ENCODE peak calls at places on chromosomes 11 and 22, in six cellular contexts. One of them, this sample, is unnamed. For H3K9me3, the result is how much of the 10 kb centered on the place peaks cover.

GRCh38 chr11:9524001-9524400 is 49.5 kb upstream of the WEE1 start:
- DNase-seq in upper lobe of right lung: no peak
- DNase-seq in adrenal gland: no peak
- DNase-seq in Karpas-422: no peak
- DNase-seq in ovary: no peak
- DNase-seq in CD4-positive, CD25-positive, alpha-beta regulatory T cell: no peak
- DNase-seq in this sample: no peak

GRCh38 chr11:72141066-72141465 is 5.5 kb downstream of the FOLR3 start:
- DNase-seq in upper lobe of right lung: no peak
- DNase-seq in adrenal gland: no peak
- DNase-seq in Karpas-422: no peak
- DNase-seq in ovary: no peak
- DNase-seq in CD4-positive, CD25-positive, alpha-beta regulatory T cell: no peak
- DNase-seq in this sample: no peak

GRCh38 chr22:30078320-30079311 is 1.6 kb upstream of the HORMAD2 start:
- DNase-seq in upper lobe of right lung: peak
- DNase-seq in adrenal gland: no peak
- DNase-seq in Karpas-422: no peak
- DNase-seq in ovary: no peak
- DNase-seq in CD4-positive, CD25-positive, alpha-beta regulatory T cell: no peak
- DNase-seq in this sample: no peak

GRCh38 chr11:119109843-119110242 is 2.7 kb downstream of the C2CD2L start:
- DNase-seq in upper lobe of right lung: no peak
- DNase-seq in adrenal gland: no peak
- DNase-seq in Karpas-422: peak
- DNase-seq in ovary: no peak
- DNase-seq in CD4-positive, CD25-positive, alpha-beta regulatory T cell: no peak
- DNase-seq in this sample: no peak

GRCh38 chr11:133078591-133079179 is 453.6 kb downstream of the OPCML start:
- DNase-seq in upper lobe of right lung: no peak
- DNase-seq in adrenal gland: no peak
- DNase-seq in Karpas-422: peak
- DNase-seq in ovary: no peak
- DNase-seq in CD4-positive, CD25-positive, alpha-beta regulatory T cell: no peak
- DNase-seq in this sample: no peak

GRCh38 chr11:119222308-119222707 is 16.2 kb downstream of the CBL start:
- DNase-seq in upper lobe of right lung: no peak
- DNase-seq in adrenal gland: no peak
- DNase-seq in Karpas-422: no peak
- DNase-seq in ovary: no peak
- DNase-seq in CD4-positive, CD25-positive, alpha-beta regulatory T cell: no peak
- DNase-seq in this sample: no peak

GRCh38 chr11:25733777-25734176 is 598.2 kb upstream of the ANO3 start:
- DNase-seq in upper lobe of right lung: no peak
- DNase-seq in adrenal gland: no peak
- DNase-seq in Karpas-422: no peak
- DNase-seq in ovary: no peak
- DNase-seq in CD4-positive, CD25-positive, alpha-beta regulatory T cell: no peak
- DNase-seq in this sample: no peak

GRCh38 chr22:31089101-31090100 is 8.3 kb downstream of the SMTN start:
- DNase-seq in upper lobe of right lung: no peak
- DNase-seq in adrenal gland: peak
- DNase-seq in Karpas-422: peak
- DNase-seq in ovary: peak
- DNase-seq in CD4-positive, CD25-positive, alpha-beta regulatory T cell: peak
- DNase-seq in this sample: peak

GRCh38 chr22:36329217-36330078 is 58.3 kb downstream of the MYH9 start:
- DNase-seq in upper lobe of right lung: no peak
- DNase-seq in adrenal gland: peak
- DNase-seq in Karpas-422: no peak
- DNase-seq in ovary: peak
- DNase-seq in CD4-positive, CD25-positive, alpha-beta regulatory T cell: peak
- DNase-seq in this sample: peak

GRCh38 chr22:45290410-45290936 is 5.7 kb downstream of the UPK3A start:
- DNase-seq in upper lobe of right lung: no peak
- DNase-seq in adrenal gland: no peak
- DNase-seq in Karpas-422: no peak
- DNase-seq in ovary: no peak
- DNase-seq in CD4-positive, CD25-positive, alpha-beta regulatory T cell: no peak
- DNase-seq in this sample: no peak

GRCh38 chr22:43345761-43346261 is 2.6 kb upstream of the SCUBE1 start:
- DNase-seq in upper lobe of right lung: peak
- DNase-seq in adrenal gland: no peak
- DNase-seq in Karpas-422: no peak
- DNase-seq in ovary: no peak
- DNase-seq in CD4-positive, CD25-positive, alpha-beta regulatory T cell: no peak
- DNase-seq in this sample: no peak

GRCh38 chr11:23232652-23233051 is 372.4 kb upstream of the CCDC179 start:
- DNase-seq in upper lobe of right lung: no peak
- DNase-seq in adrenal gland: no peak
- DNase-seq in Karpas-422: no peak
- DNase-seq in ovary: no peak
- DNase-seq in CD4-positive, CD25-positive, alpha-beta regulatory T cell: no peak
- DNase-seq in this sample: no peak

GRCh38 chr11:85651118-85651517 is 3.4 kb downstream of the TMEM126A start:
- DNase-seq in upper lobe of right lung: no peak
- DNase-seq in adrenal gland: no peak
- DNase-seq in Karpas-422: no peak
- DNase-seq in ovary: no peak
- DNase-seq in CD4-positive, CD25-positive, alpha-beta regulatory T cell: no peak
- DNase-seq in this sample: no peak

GRCh38 chr11:124612567-124613245 is 1.5 kb downstream of the PANX3 start:
- DNase-seq in upper lobe of right lung: no peak
- DNase-seq in adrenal gland: no peak
- DNase-seq in Karpas-422: no peak
- DNase-seq in ovary: no peak
- DNase-seq in CD4-positive, CD25-positive, alpha-beta regulatory T cell: no peak
- DNase-seq in this sample: no peak

GRCh38 chr22:41699264-41700104 is at the start of gene MEI1:
- DNase-seq in upper lobe of right lung: peak
- DNase-seq in adrenal gland: peak
- DNase-seq in Karpas-422: no peak
- DNase-seq in ovary: peak
- DNase-seq in CD4-positive, CD25-positive, alpha-beta regulatory T cell: peak
- DNase-seq in this sample: peak

GRCh38 chr22:27195104-27195503 is 537.7 kb downstream of the MIAT start:
- DNase-seq in upper lobe of right lung: no peak
- DNase-seq in adrenal gland: no peak
- DNase-seq in Karpas-422: no peak
- DNase-seq in ovary: peak
- DNase-seq in CD4-positive, CD25-positive, alpha-beta regulatory T cell: no peak
- DNase-seq in this sample: no peak

GRCh38 chr22:28750471-28750881 is 8.6 kb downstream of the HSCB start:
- DNase-seq in upper lobe of right lung: no peak
- DNase-seq in adrenal gland: no peak
- DNase-seq in Karpas-422: no peak
- DNase-seq in ovary: no peak
- DNase-seq in CD4-positive, CD25-positive, alpha-beta regulatory T cell: no peak
- DNase-seq in this sample: no peak

GRCh38 chr22:17773606-17774205 is 563 bp downstream of the BID start:
- DNase-seq in upper lobe of right lung: no peak
- DNase-seq in adrenal gland: no peak
- DNase-seq in Karpas-422: peak
- DNase-seq in ovary: peak
- DNase-seq in CD4-positive, CD25-positive, alpha-beta regulatory T cell: peak
- DNase-seq in this sample: peak

GRCh38 chr11:21374381-21374780 is 705.0 kb downstream of the NELL1 start:
- DNase-seq in upper lobe of right lung: no peak
- DNase-seq in adrenal gland: no peak
- DNase-seq in Karpas-422: no peak
- DNase-seq in ovary: no peak
- DNase-seq in CD4-positive, CD25-positive, alpha-beta regulatory T cell: no peak
- DNase-seq in this sample: no peak

GRCh38 chr11:57515332-57516060 is at the start of gene SLC43A1:
- DNase-seq in upper lobe of right lung: peak
- DNase-seq in adrenal gland: peak
- DNase-seq in Karpas-422: peak
- DNase-seq in ovary: peak
- DNase-seq in CD4-positive, CD25-positive, alpha-beta regulatory T cell: no peak
- DNase-seq in this sample: no peak

GRCh38 chr11:12693485-12694181 is 19.4 kb downstream of the TEAD1 start:
- DNase-seq in upper lobe of right lung: peak
- DNase-seq in adrenal gland: peak
- DNase-seq in Karpas-422: no peak
- DNase-seq in ovary: peak
- DNase-seq in CD4-positive, CD25-positive, alpha-beta regulatory T cell: no peak
- DNase-seq in this sample: no peak

GRCh38 chr11:13941790-13942189 is 20.7 kb upstream of the SPON1 start:
- DNase-seq in upper lobe of right lung: no peak
- DNase-seq in adrenal gland: no peak
- DNase-seq in Karpas-422: no peak
- DNase-seq in ovary: no peak
- DNase-seq in CD4-positive, CD25-positive, alpha-beta regulatory T cell: no peak
- DNase-seq in this sample: no peak

GRCh38 chr22:27809226-27809625 is 7.7 kb upstream of the MN1 start:
- DNase-seq in upper lobe of right lung: no peak
- DNase-seq in adrenal gland: no peak
- DNase-seq in Karpas-422: no peak
- DNase-seq in ovary: no peak
- DNase-seq in CD4-positive, CD25-positive, alpha-beta regulatory T cell: no peak
- DNase-seq in this sample: no peak

GRCh38 chr11:9849384-9849783 is 185.5 kb downstream of the SWAP70 start:
- DNase-seq in upper lobe of right lung: no peak
- DNase-seq in adrenal gland: no peak
- DNase-seq in Karpas-422: no peak
- DNase-seq in ovary: no peak
- DNase-seq in CD4-positive, CD25-positive, alpha-beta regulatory T cell: no peak
- DNase-seq in this sample: no peak

GRCh38 chr11:88352139-88352538 is 14.6 kb upstream of the CTSC start:
- DNase-seq in upper lobe of right lung: no peak
- DNase-seq in adrenal gland: peak
- DNase-seq in Karpas-422: no peak
- DNase-seq in ovary: no peak
- DNase-seq in CD4-positive, CD25-positive, alpha-beta regulatory T cell: no peak
- DNase-seq in this sample: no peak

DNA sequence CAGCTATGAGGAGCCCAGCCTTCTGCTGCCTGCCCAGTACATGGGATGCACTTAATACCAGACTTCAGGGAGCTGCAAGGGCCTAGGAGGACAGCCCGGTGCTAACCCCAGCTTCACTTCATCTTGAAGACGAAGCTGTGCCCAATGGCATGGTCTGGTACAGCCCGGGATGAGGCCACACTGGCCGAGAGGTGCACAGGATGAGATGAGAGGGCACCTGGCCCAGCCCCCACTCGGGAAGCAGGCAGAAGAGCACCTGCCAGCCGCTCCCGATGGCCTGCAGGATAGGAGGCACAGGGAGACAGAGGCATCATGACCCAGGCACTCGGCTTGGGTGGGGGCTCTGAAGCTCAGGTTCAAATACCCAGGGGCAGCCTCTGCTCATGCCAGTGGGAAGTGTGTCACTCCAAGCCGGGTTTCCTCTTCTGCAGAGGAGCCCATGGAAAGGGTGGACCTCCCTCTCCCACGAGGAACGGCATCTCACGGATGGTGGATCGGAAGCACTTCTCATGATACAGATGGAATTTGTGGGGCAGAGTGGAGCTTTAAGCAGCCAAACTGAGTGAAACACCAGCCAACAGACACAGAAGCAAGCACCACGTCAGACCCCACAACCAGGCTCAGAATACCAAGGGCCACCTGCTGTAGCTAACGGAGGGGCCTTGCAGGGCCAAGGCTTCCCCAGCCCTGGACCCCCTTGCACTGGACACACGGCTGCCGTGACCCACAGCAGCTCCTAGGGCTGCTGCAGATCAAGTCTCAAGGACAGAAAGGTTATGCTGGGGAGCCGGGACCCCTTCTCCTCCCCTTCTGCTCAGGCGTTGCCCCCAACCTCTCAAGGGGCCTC is 875.2 kb downstream of the BRD1 start:
- DNase-seq in upper lobe of right lung: peak
- DNase-seq in adrenal gland: no peak
- DNase-seq in Karpas-422: no peak
- DNase-seq in ovary: no peak
- DNase-seq in CD4-positive, CD25-positive, alpha-beta regulatory T cell: no peak
- DNase-seq in this sample: no peak
- H3K9me3 ChIP-seq in upper lobe of right lung: under half
- H3K9me3 ChIP-seq in adrenal gland: under half
- H3K9me3 ChIP-seq in Karpas-422: under half
- H3K9me3 ChIP-seq in ovary: under half
- H3K9me3 ChIP-seq in CD4-positive, CD25-positive, alpha-beta regulatory T cell: under half
- H3K9me3 ChIP-seq in this sample: under half

GRCh38 chr11:81700061-81700460 is 1033.6 kb downstream of the FAM181B start:
- DNase-seq in upper lobe of right lung: no peak
- DNase-seq in adrenal gland: no peak
- DNase-seq in Karpas-422: no peak
- DNase-seq in ovary: no peak
- DNase-seq in CD4-positive, CD25-positive, alpha-beta regulatory T cell: no peak
- DNase-seq in this sample: no peak
- H3K9me3 ChIP-seq in upper lobe of right lung: under half
- H3K9me3 ChIP-seq in adrenal gland: under half
- H3K9me3 ChIP-seq in Karpas-422: under half
- H3K9me3 ChIP-seq in ovary: under half
- H3K9me3 ChIP-seq in CD4-positive, CD25-positive, alpha-beta regulatory T cell: under half
- H3K9me3 ChIP-seq in this sample: under half

GRCh38 chr22:48057116-48057835 is 1294.8 kb downstream of the TBC1D22A start:
- DNase-seq in upper lobe of right lung: peak
- DNase-seq in adrenal gland: no peak
- DNase-seq in Karpas-422: no peak
- DNase-seq in ovary: no peak
- DNase-seq in CD4-positive, CD25-positive, alpha-beta regulatory T cell: no peak
- DNase-seq in this sample: no peak
- H3K9me3 ChIP-seq in upper lobe of right lung: under half
- H3K9me3 ChIP-seq in adrenal gland: under half
- H3K9me3 ChIP-seq in Karpas-422: under half
- H3K9me3 ChIP-seq in ovary: under half
- H3K9me3 ChIP-seq in CD4-positive, CD25-positive, alpha-beta regulatory T cell: under half
- H3K9me3 ChIP-seq in this sample: under half

DNA sequence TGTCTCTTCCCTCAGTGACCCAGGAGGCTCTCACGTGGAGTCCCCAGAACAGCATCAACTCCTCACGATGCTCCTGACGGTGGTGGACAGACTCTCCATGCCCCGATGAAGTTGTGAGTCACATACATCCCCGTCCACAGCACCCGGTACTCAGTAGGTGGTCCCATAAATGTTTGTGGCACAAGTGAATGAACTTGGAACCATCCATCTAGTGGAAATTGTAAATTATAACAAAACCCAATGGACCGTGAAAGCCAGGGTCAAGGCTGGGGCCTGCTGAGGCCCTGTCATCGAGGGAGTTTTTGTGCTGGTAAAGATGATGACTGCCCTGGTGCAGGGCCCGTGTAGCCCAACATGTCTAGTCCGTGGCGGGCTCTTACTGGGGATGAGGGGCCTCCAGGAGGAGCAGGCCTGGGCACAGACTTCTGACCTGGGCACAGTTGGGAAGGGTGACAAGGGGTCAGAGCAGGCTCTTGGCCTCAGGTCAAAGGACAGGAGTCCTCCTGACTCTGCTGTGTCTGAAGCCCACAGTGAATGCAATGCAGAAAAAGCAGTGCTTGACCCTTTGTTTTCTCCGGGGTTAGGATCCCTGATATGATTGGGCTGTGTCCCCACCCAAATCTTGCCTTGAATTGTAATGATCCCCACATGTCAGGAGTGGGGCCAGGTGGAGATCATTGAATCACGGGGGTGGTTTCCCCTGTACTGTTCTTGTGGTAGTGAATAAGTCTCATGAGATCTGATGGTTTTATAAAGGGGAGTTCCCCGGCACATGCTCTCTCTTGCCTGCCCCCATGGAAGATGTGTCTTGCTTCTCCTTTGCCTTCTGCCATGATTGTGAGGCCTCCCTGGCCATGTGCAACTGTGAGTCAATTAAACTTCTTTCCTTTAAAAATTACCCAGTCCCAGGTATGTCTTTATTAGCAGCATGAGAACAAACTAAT is 20.0 kb upstream of the SMIM38 start:
- DNase-seq in upper lobe of right lung: peak
- DNase-seq in adrenal gland: no peak
- DNase-seq in Karpas-422: no peak
- DNase-seq in ovary: no peak
- DNase-seq in CD4-positive, CD25-positive, alpha-beta regulatory T cell: no peak
- DNase-seq in this sample: no peak
- H3K9me3 ChIP-seq in upper lobe of right lung: under half
- H3K9me3 ChIP-seq in adrenal gland: under half
- H3K9me3 ChIP-seq in Karpas-422: under half
- H3K9me3 ChIP-seq in ovary: under half
- H3K9me3 ChIP-seq in CD4-positive, CD25-positive, alpha-beta regulatory T cell: under half
- H3K9me3 ChIP-seq in this sample: under half

This sample was measured in T-helper 17 cell.